ENCODE peak calls at places on chromosomes 2 and 18, in six cellular contexts. One of them, this sample, is unnamed.

GRCh38 chr18:67805261-67805660 is 288.7 kb upstream of the DSEL start:
- DNase-seq in PC-9: no peak
- DNase-seq in keratinocyte: no peak
- DNase-seq in PC-3: no peak
- DNase-seq in fibroblast of lung: no peak
- DNase-seq in K562: no peak
- DNase-seq in this sample: peak

GRCh38 chr2:138712212-138712979 is 67.8 kb downstream of the NXPH2 start:
- DNase-seq in PC-9: no peak
- DNase-seq in keratinocyte: no peak
- DNase-seq in PC-3: peak
- DNase-seq in fibroblast of lung: peak
- DNase-seq in K562: no peak
- DNase-seq in this sample: no peak

GRCh38 chr2:30332791-30333453 is 101.6 kb downstream of the LBH start:
- DNase-seq in PC-9: no peak
- DNase-seq in keratinocyte: no peak
- DNase-seq in PC-3: no peak
- DNase-seq in fibroblast of lung: no peak
- DNase-seq in K562: no peak
- DNase-seq in this sample: no peak

GRCh38 chr18:28030458-28030857 is 146.5 kb downstream of the CDH2 start:
- DNase-seq in PC-9: no peak
- DNase-seq in keratinocyte: no peak
- DNase-seq in PC-3: no peak
- DNase-seq in fibroblast of lung: no peak
- DNase-seq in K562: no peak
- DNase-seq in this sample: no peak

GRCh38 chr2:38505779-38506178 is 96.9 kb downstream of the HNRNPLL start:
- DNase-seq in PC-9: no peak
- DNase-seq in keratinocyte: no peak
- DNase-seq in PC-3: peak
- DNase-seq in fibroblast of lung: no peak
- DNase-seq in K562: no peak
- DNase-seq in this sample: peak

GRCh38 chr2:160252278-160252887 is 52.3 kb upstream of the ITGB6 start:
- DNase-seq in PC-9: no peak
- DNase-seq in keratinocyte: no peak
- DNase-seq in PC-3: peak
- DNase-seq in fibroblast of lung: peak
- DNase-seq in K562: peak
- DNase-seq in this sample: no peak

GRCh38 chr2:236654496-236654895 is 84.9 kb downstream of the ACKR3 start:
- DNase-seq in PC-9: no peak
- DNase-seq in keratinocyte: no peak
- DNase-seq in PC-3: no peak
- DNase-seq in fibroblast of lung: no peak
- DNase-seq in K562: no peak
- DNase-seq in this sample: no peak

GRCh38 chr2:216159646-216160045 is 50.5 kb downstream of the XRCC5 start:
- DNase-seq in PC-9: no peak
- DNase-seq in keratinocyte: no peak
- DNase-seq in PC-3: no peak
- DNase-seq in fibroblast of lung: no peak
- DNase-seq in K562: no peak
- DNase-seq in this sample: no peak

GRCh38 chr2:12797815-12798214 is 81.1 kb downstream of the TRIB2 start:
- DNase-seq in PC-9: no peak
- DNase-seq in keratinocyte: no peak
- DNase-seq in PC-3: peak
- DNase-seq in fibroblast of lung: peak
- DNase-seq in K562: no peak
- DNase-seq in this sample: no peak

GRCh38 chr2:219086215-219086614 is 25.5 kb upstream of the IHH start:
- DNase-seq in PC-9: no peak
- DNase-seq in keratinocyte: no peak
- DNase-seq in PC-3: no peak
- DNase-seq in fibroblast of lung: no peak
- DNase-seq in K562: no peak
- DNase-seq in this sample: no peak

GRCh38 chr2:215917953-215918620 is 95.3 kb downstream of the MREG start:
- DNase-seq in PC-9: peak
- DNase-seq in keratinocyte: no peak
- DNase-seq in PC-3: peak
- DNase-seq in fibroblast of lung: peak
- DNase-seq in K562: no peak
- DNase-seq in this sample: peak

GRCh38 chr18:7590800-7591560 is 23.9 kb downstream of the PTPRM start:
- DNase-seq in PC-9: no peak
- DNase-seq in keratinocyte: no peak
- DNase-seq in PC-3: peak
- DNase-seq in fibroblast of lung: peak
- DNase-seq in K562: no peak
- DNase-seq in this sample: no peak

GRCh38 chr2:154707994-154708393 is 9.5 kb downstream of the KCNJ3 start:
- DNase-seq in PC-9: no peak
- DNase-seq in keratinocyte: no peak
- DNase-seq in PC-3: no peak
- DNase-seq in fibroblast of lung: no peak
- DNase-seq in K562: no peak
- DNase-seq in this sample: no peak

GRCh38 chr18:79964330-79965118 is at the start of gene HSBP1L1:
- DNase-seq in PC-9: peak
- DNase-seq in keratinocyte: no peak
- DNase-seq in PC-3: peak
- DNase-seq in fibroblast of lung: peak
- DNase-seq in K562: no peak
- DNase-seq in this sample: peak

GRCh38 chr2:70580352-70580751 is 26.7 kb upstream of the TGFA start:
- DNase-seq in PC-9: no peak
- DNase-seq in keratinocyte: no peak
- DNase-seq in PC-3: no peak
- DNase-seq in fibroblast of lung: no peak
- DNase-seq in K562: no peak
- DNase-seq in this sample: no peak

GRCh38 chr2:32135409-32135808 is 30.3 kb upstream of the SLC30A6 start:
- DNase-seq in PC-9: peak
- DNase-seq in keratinocyte: no peak
- DNase-seq in PC-3: peak
- DNase-seq in fibroblast of lung: peak
- DNase-seq in K562: peak
- DNase-seq in this sample: peak

GRCh38 chr2:238974510-238975166 is 126.8 kb downstream of the TWIST2 start:
- DNase-seq in PC-9: peak
- DNase-seq in keratinocyte: peak
- DNase-seq in PC-3: peak
- DNase-seq in fibroblast of lung: peak
- DNase-seq in K562: no peak
- DNase-seq in this sample: peak
- H2AFZ ChIP-seq in PC-9: no peak
- H2AFZ ChIP-seq in keratinocyte: no peak
- H2AFZ ChIP-seq in PC-3: peak
- H2AFZ ChIP-seq in fibroblast of lung: no peak
- H2AFZ ChIP-seq in K562: no peak
- H2AFZ ChIP-seq in this sample: peak

GRCh38 chr2:19362094-19362649 is 3.7 kb upstream of the OSR1 start:
- DNase-seq in PC-9: peak
- DNase-seq in keratinocyte: no peak
- DNase-seq in PC-3: peak
- DNase-seq in fibroblast of lung: peak
- DNase-seq in K562: no peak
- DNase-seq in this sample: peak
- TF ChIP-seq EZH2 in PC-9: no peak
- TF ChIP-seq EZH2 in keratinocyte: no peak
- TF ChIP-seq EZH2 in PC-3: no peak
- TF ChIP-seq EZH2 in fibroblast of lung: no peak
- TF ChIP-seq EZH2 in K562: no peak
- TF ChIP-seq EZH2 in this sample: no peak

DNA sequence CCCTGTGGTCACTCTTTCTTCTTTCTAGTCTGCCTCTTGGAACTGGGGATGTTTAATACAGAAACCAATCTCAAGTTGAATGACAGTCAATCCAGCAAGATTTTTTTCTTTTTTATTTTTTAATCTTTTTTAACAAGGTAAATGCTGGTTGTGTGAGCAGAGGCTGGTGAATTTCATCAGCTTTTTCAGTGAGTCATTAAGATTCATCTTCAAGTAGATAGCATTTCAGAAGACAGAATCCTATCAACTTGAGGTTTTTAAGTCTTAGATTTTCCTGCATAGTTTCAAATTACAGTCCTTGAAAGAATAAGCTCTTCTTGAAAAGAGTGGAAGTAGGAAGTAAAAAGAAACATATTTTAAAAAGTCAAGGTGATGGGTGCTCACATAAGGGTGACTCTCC is 12.4 kb downstream of the SLC8A1 start:
- DNase-seq in PC-9: no peak
- DNase-seq in keratinocyte: no peak
- DNase-seq in PC-3: peak
- DNase-seq in fibroblast of lung: peak
- DNase-seq in K562: no peak
- DNase-seq in this sample: no peak
- H2AFZ ChIP-seq in PC-9: no peak
- H2AFZ ChIP-seq in keratinocyte: no peak
- H2AFZ ChIP-seq in PC-3: no peak
- H2AFZ ChIP-seq in fibroblast of lung: no peak
- H2AFZ ChIP-seq in K562: no peak
- H2AFZ ChIP-seq in this sample: no peak

DNA sequence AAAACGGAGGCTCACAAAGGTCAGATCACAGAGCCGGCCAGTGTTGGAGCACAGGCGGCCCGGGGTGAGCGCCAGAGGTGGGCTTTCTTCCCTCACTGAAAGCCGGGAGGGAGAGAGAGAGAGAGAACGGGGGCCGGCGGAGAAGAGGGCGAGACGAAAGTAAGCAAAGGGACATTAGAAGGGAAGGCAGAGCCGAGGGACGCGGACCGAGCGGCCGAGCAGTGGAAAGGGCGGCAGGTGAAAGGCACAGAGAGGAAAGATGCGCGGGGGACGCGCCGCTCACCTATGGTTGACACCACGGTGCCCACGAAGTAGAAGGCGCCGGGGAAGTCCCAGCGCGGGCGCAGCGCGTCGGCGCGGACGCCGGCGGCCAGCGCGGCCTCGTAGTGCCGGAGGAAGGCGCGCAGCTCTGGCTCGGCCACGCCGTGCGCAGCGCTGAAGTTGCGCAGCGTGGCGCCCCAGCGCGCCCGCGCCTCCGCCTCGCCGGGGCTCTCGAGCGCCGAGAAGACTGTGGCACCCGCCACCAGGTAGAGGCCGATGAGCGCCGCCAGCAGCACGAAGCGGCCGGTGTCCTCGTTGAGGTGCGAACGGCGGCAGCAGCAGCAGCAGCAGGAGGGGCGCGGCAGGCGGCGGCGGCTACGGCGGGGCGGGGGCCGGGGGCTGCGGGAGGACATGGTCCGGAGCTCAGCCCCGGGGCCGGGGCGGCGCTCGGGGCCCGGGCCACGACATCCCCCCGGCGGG is 166.9 kb downstream of the MSH2 start:
- DNase-seq in PC-9: no peak
- DNase-seq in keratinocyte: no peak
- DNase-seq in PC-3: no peak
- DNase-seq in fibroblast of lung: peak
- DNase-seq in K562: no peak
- DNase-seq in this sample: peak
- TF ChIP-seq EZH2 in PC-9: no peak
- TF ChIP-seq EZH2 in keratinocyte: peak
- TF ChIP-seq EZH2 in PC-3: peak
- TF ChIP-seq EZH2 in fibroblast of lung: peak
- TF ChIP-seq EZH2 in K562: no peak
- TF ChIP-seq EZH2 in this sample: peak

GRCh38 chr18:45764000-45764686 is 40.2 kb downstream of the SLC14A1 start:
- DNase-seq in PC-9: no peak
- DNase-seq in keratinocyte: no peak
- DNase-seq in PC-3: peak
- DNase-seq in fibroblast of lung: no peak
- DNase-seq in K562: no peak
- DNase-seq in this sample: peak
- H2AFZ ChIP-seq in PC-9: peak
- H2AFZ ChIP-seq in keratinocyte: peak
- H2AFZ ChIP-seq in PC-3: peak
- H2AFZ ChIP-seq in fibroblast of lung: peak
- H2AFZ ChIP-seq in K562: no peak
- H2AFZ ChIP-seq in this sample: peak

GRCh38 chr2:74584088-74584645 is 29.6 kb downstream of the DOK1 start:
- DNase-seq in PC-9: no peak
- DNase-seq in keratinocyte: no peak
- DNase-seq in PC-3: no peak
- DNase-seq in fibroblast of lung: peak
- DNase-seq in K562: no peak
- DNase-seq in this sample: no peak
- TF ChIP-seq EZH2 in PC-9: no peak
- TF ChIP-seq EZH2 in keratinocyte: no peak
- TF ChIP-seq EZH2 in PC-3: no peak
- TF ChIP-seq EZH2 in fibroblast of lung: no peak
- TF ChIP-seq EZH2 in K562: no peak
- TF ChIP-seq EZH2 in this sample: no peak

DNA sequence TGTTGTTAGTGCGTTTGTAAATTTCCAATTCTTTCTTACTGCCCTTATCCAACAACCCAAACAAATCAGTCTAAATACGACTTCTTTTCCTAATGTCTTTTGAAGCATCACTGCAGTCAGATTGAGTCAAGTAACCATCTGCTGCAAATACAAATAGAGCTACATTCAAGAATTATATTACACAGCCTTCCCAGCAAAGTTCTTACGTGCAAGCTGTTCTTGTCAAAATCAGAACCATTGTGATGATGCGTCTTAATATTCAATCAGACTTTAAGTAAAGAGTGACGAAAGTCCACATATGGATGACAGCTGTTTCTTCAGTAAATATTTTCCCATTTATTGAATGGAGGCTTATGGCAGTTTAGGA is 943.8 kb downstream of the LRP1B start:
- DNase-seq in PC-9: no peak
- DNase-seq in keratinocyte: no peak
- DNase-seq in PC-3: no peak
- DNase-seq in fibroblast of lung: no peak
- DNase-seq in K562: no peak
- DNase-seq in this sample: no peak
- H2AFZ ChIP-seq in PC-9: no peak
- H2AFZ ChIP-seq in keratinocyte: no peak
- H2AFZ ChIP-seq in PC-3: no peak
- H2AFZ ChIP-seq in fibroblast of lung: no peak
- H2AFZ ChIP-seq in K562: no peak
- H2AFZ ChIP-seq in this sample: no peak

GRCh38 chr2:55232863-55233657 is 572 bp downstream of the RPS27A start:
- DNase-seq in PC-9: no peak
- DNase-seq in keratinocyte: no peak
- DNase-seq in PC-3: peak
- DNase-seq in fibroblast of lung: peak
- DNase-seq in K562: peak
- DNase-seq in this sample: peak
- TF ChIP-seq EZH2 in PC-9: no peak
- TF ChIP-seq EZH2 in keratinocyte: no peak
- TF ChIP-seq EZH2 in PC-3: no peak
- TF ChIP-seq EZH2 in fibroblast of lung: no peak
- TF ChIP-seq EZH2 in K562: no peak
- TF ChIP-seq EZH2 in this sample: no peak

GRCh38 chr18:49561377-49562193 is at the start of gene LIPG:
- DNase-seq in PC-9: peak
- DNase-seq in keratinocyte: peak
- DNase-seq in PC-3: peak
- DNase-seq in fibroblast of lung: peak
- DNase-seq in K562: peak
- DNase-seq in this sample: peak
- H2AFZ ChIP-seq in PC-9: peak
- H2AFZ ChIP-seq in keratinocyte: peak
- H2AFZ ChIP-seq in PC-3: peak
- H2AFZ ChIP-seq in fibroblast of lung: peak
- H2AFZ ChIP-seq in K562: peak
- H2AFZ ChIP-seq in this sample: peak

GRCh38 chr2:75199428-75200011 is at the start of gene TACR1:
- DNase-seq in PC-9: peak
- DNase-seq in keratinocyte: peak
- DNase-seq in PC-3: peak
- DNase-seq in fibroblast of lung: peak
- DNase-seq in K562: peak
- DNase-seq in this sample: peak
- TF ChIP-seq EZH2 in PC-9: no peak
- TF ChIP-seq EZH2 in keratinocyte: peak
- TF ChIP-seq EZH2 in PC-3: no peak
- TF ChIP-seq EZH2 in fibroblast of lung: peak
- TF ChIP-seq EZH2 in K562: no peak
- TF ChIP-seq EZH2 in this sample: peak

This sample was measured in mammary epithelial cell.